ENCODE peak calls at places on chromosomes 5 and 9, in nine cellular contexts. T, P, I, O, J, L, C, Y and U are unnamed samples.

GRCh38 chr5:128782446-128782845 is 182.8 kb upstream of the SLC27A6 start:
- DNase-seq in T (peak; percentile 26), P (no peak), I (peak; percentile 81), O (peak; percentile 93), J (no peak), L (no peak), C (no peak), Y (peak; percentile 12), U (peak; percentile 57)

GRCh38 chr9:88953401-88954029 is 37.8 kb upstream of the S1PR3 start:
- DNase-seq in T (no peak), P (no peak), I (no peak), O (peak; percentile 49), J (no peak), L (no peak), C (no peak), Y (no peak), U (no peak)

GRCh38 chr9:115882911-115883310 is 270.7 kb upstream of the PAPPA start:
- DNase-seq in T (no peak), P (no peak), I (no peak), O (no peak), J (no peak), L (no peak), C (no peak), Y (no peak), U (no peak)

GRCh38 chr5:155983954-155984353 is 343.0 kb upstream of the SGCD start:
- DNase-seq in T (no peak), P (no peak), I (no peak), O (peak; percentile 8), J (no peak), L (no peak), C (no peak), Y (no peak), U (no peak)

GRCh38 chr9:90219548-90220118 is 423.0 kb downstream of the DIRAS2 start:
- DNase-seq in T (peak; percentile 20), P (no peak), I (no peak), O (no peak), J (peak; percentile 62), L (peak; percentile 5), C (no peak), Y (no peak), U (no peak)

GRCh38 chr5:126007841-126008240 is 415.4 kb upstream of the GRAMD2B start:
- DNase-seq in T (no peak), P (no peak), I (no peak), O (peak; percentile 76), J (no peak), L (no peak), C (no peak), Y (no peak), U (no peak)

GRCh38 chr9:87597710-87598200 is 100.1 kb downstream of the DAPK1 start:
- DNase-seq in T (no peak), P (no peak), I (no peak), O (no peak), J (no peak), L (no peak), C (no peak), Y (no peak), U (no peak)

GRCh38 chr5:157358871-157359270 is 92.9 kb downstream of the CYFIP2 start:
- DNase-seq in T (no peak), P (no peak), I (no peak), O (no peak), J (no peak), L (no peak), C (no peak), Y (no peak), U (no peak)

GRCh38 chr5:14767942-14768837 is 103.4 kb downstream of the ANKH start:
- DNase-seq in T (no peak), P (no peak), I (no peak), O (no peak), J (no peak), L (no peak), C (no peak), Y (no peak), U (no peak)

GRCh38 chr9:99488109-99489042 is 266.3 kb downstream of the SEC61B start:
- DNase-seq in T (no peak), P (peak; percentile 44), I (no peak), O (no peak), J (no peak), L (no peak), C (no peak), Y (no peak), U (no peak)

GRCh38 chr9:99353408-99353807 is 131.3 kb downstream of the SEC61B start:
- DNase-seq in T (no peak), P (no peak), I (peak; percentile 56), O (peak; percentile 99), J (no peak), L (no peak), C (no peak), Y (no peak), U (peak; percentile 25)

GRCh38 chr9:1208185-1208584 is 158.0 kb downstream of the DMRT2 start:
- DNase-seq in T (no peak), P (no peak), I (no peak), O (peak; percentile 39), J (no peak), L (no peak), C (no peak), Y (no peak), U (peak; percentile 46)

GRCh38 chr5:32828492-32828891 is 117.4 kb downstream of the NPR3 start:
- DNase-seq in T (no peak), P (no peak), I (no peak), O (peak; percentile 19), J (no peak), L (no peak), C (no peak), Y (no peak), U (no peak)

GRCh38 chr5:66987126-66987525 is 209.5 kb downstream of the CD180 start:
- DNase-seq in T (no peak), P (no peak), I (no peak), O (peak; percentile 58), J (no peak), L (no peak), C (no peak), Y (no peak), U (no peak)

GRCh38 chr9:1018121-1018520 is 32.0 kb upstream of the DMRT2 start:
- DNase-seq in T (no peak), P (no peak), I (no peak), O (no peak), J (peak; percentile 55), L (no peak), C (no peak), Y (peak; percentile 13), U (no peak)

GRCh38 chr5:56683733-56684132 is 131.6 kb upstream of the MAP3K1 start:
- DNase-seq in T (no peak), P (no peak), I (no peak), O (no peak), J (no peak), L (no peak), C (no peak), Y (no peak), U (no peak)

GRCh38 chr5:30131-30530 is 61.8 kb upstream of the PLEKHG4B start:
- DNase-seq in T (no peak), P (no peak), I (no peak), O (no peak), J (no peak), L (no peak), C (no peak), Y (no peak), U (no peak)
- H3K27me3 ChIP-seq in T (peaks cover 6% of the 10 kb centered on the region), P (peaks cover 12% of the 10 kb centered on the region), I (peaks cover 1% of the 10 kb centered on the region), O (peaks cover 3% of the 10 kb centered on the region), J (no peaks in the 10 kb centered on the region), L (no peaks in the 10 kb centered on the region), C (no peaks in the 10 kb centered on the region), Y (peaks cover 21% of the 10 kb centered on the region), U (no peaks in the 10 kb centered on the region)

DNA sequence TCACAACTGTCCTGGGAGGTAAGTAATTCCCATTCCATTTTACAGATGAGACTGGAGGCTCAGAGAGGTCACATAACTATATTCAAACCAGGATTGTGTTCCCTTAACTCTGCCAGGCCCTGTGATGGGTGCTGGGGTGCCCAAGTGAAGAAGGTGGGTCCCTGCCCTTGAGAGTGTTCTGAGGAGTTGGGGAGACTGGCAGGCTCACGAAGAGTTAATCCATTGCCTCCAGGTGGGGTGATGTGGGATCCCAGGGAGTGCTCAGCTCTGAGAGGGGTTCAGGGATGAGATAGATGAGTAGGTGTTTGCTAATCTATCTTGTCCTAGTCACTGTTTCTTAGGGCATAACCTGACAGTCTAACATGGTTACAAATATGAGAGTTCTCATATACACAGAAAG is 36.7 kb downstream of the GSN start:
- DNase-seq in T (no peak), P (no peak), I (no peak), O (no peak), J (no peak), L (no peak), C (no peak), Y (no peak), U (no peak)
- H3K36me3 ChIP-seq in T (peaks cover 85% of the 10 kb centered on the region), P (peaks cover 45% of the 10 kb centered on the region), I (peaks cover 50% of the 10 kb centered on the region), O (peaks cover 31% of the 10 kb centered on the region), J (peaks cover 29% of the 10 kb centered on the region), L (no peaks in the 10 kb centered on the region), C (no peaks in the 10 kb centered on the region), Y (no peaks in the 10 kb centered on the region), U (no peaks in the 10 kb centered on the region)

DNA sequence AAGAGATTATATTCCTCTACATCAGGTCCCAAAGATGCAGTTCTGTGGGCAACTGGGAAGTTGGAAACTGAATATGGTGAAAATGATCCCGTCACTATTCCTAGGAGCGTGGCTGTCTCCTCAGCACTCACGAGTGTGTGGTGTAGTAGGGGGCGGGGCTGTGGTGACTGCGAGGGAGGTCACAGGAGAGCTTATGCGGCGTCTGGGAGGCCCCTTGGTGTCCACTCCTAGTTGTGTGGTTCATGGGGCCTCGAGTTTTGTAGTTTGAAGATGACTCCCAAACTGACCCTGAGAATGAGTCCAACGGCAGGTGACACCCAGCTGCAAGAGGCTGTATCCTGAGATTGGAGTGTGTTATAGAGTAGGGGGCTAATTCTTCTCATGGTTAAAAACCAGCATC is 68.2 kb downstream of the MVB12B start:
- DNase-seq in T (no peak), P (no peak), I (no peak), O (no peak), J (no peak), L (no peak), C (no peak), Y (no peak), U (no peak)
- H3K27ac ChIP-seq in T (no peak overlapping the region), P (no peak overlapping the region), I (no peak overlapping the region), O (no peak overlapping the region), J (no peak overlapping the region), L (no peak overlapping the region), C (no peak overlapping the region), Y (no peak overlapping the region), U (no peak overlapping the region)

GRCh38 chr5:139797856-139798510 is 2.4 kb downstream of the PSD2 start:
- DNase-seq in T (no peak), P (no peak), I (no peak), O (no peak), J (no peak), L (no peak), C (no peak), Y (no peak), U (no peak)

GRCh38 chr5:139796061-139796806 is 626 bp downstream of the PSD2 start:
- DNase-seq in T (no peak), P (peak; percentile 83), I (no peak), O (no peak), J (peak; percentile 81), L (no peak), C (no peak), Y (no peak), U (no peak)

GRCh38 chr5:139798883-139799282 is 3.3 kb downstream of the PSD2 start:
- DNase-seq in T (no peak), P (no peak), I (no peak), O (no peak), J (no peak), L (no peak), C (no peak), Y (no peak), U (no peak)

GRCh38 chr5:139795074-139796001 is at the start of gene PSD2:
- DNase-seq in T (peak; percentile 40), P (peak; percentile 89), I (no peak), O (no peak), J (peak; percentile 82), L (no peak), C (no peak), Y (no peak), U (peak; percentile 35)

GRCh38 chr5:139797335-139797734 is 1.7 kb downstream of the PSD2 start:
- DNase-seq in T (no peak), P (no peak), I (no peak), O (no peak), J (no peak), L (no peak), C (no peak), Y (no peak), U (no peak)
- H3K27me3 ChIP-seq in T (peaks cover 49% of the 10 kb centered on the region), P (peaks cover 77% of the 10 kb centered on the region), I (peaks cover 33% of the 10 kb centered on the region), O (peaks cover 58% of the 10 kb centered on the region), J (peaks cover 4% of the 10 kb centered on the region), L (peaks cover 58% of the 10 kb centered on the region), C (peaks cover 37% of the 10 kb centered on the region), Y (peaks cover 58% of the 10 kb centered on the region), U (peaks cover 12% of the 10 kb centered on the region)